ENCODE peak calls at places on chromosomes 11 and 22, in five cellular contexts. One of them, this sample, is unnamed.

GRCh38 chr11:69150175-69150574 is 5.6 kb upstream of the SMIM38 start:
- DNase-seq in suprapubic skin: no peak
- DNase-seq in NB4: no peak
- DNase-seq in transverse colon: no peak
- DNase-seq in heart left ventricle: no peak
- DNase-seq in this sample: no peak

GRCh38 chr11:133977067-133977681 is 20.4 kb upstream of the IGSF9B start:
- DNase-seq in suprapubic skin: no peak
- DNase-seq in NB4: peak; percentile 20
- DNase-seq in transverse colon: no peak
- DNase-seq in heart left ventricle: no peak
- DNase-seq in this sample: no peak

GRCh38 chr11:62573006-62573591 is 592 bp downstream of the EEF1G start:
- DNase-seq in suprapubic skin: no peak
- DNase-seq in NB4: peak; percentile 59
- DNase-seq in transverse colon: no peak
- DNase-seq in heart left ventricle: no peak
- DNase-seq in this sample: no peak

GRCh38 chr11:65695459-65696241 is 16.4 kb upstream of the KAT5 start:
- DNase-seq in suprapubic skin: no peak
- DNase-seq in NB4: no peak
- DNase-seq in transverse colon: peak; percentile 82
- DNase-seq in heart left ventricle: peak; percentile 52
- DNase-seq in this sample: no peak

GRCh38 chr11:33307984-33308383 is 50.8 kb downstream of the HIPK3 start:
- DNase-seq in suprapubic skin: no peak
- DNase-seq in NB4: no peak
- DNase-seq in transverse colon: no peak
- DNase-seq in heart left ventricle: no peak
- DNase-seq in this sample: no peak

GRCh38 chr11:112785717-112786116 is 175.5 kb upstream of the NCAM1 start:
- DNase-seq in suprapubic skin: no peak
- DNase-seq in NB4: no peak
- DNase-seq in transverse colon: no peak
- DNase-seq in heart left ventricle: peak; percentile 60
- DNase-seq in this sample: no peak

GRCh38 chr22:38124236-38124974 is 13.9 kb upstream of the BAIAP2L2 start:
- DNase-seq in suprapubic skin: no peak
- DNase-seq in NB4: no peak
- DNase-seq in transverse colon: no peak
- DNase-seq in heart left ventricle: no peak
- DNase-seq in this sample: no peak

GRCh38 chr11:79440451-79441158 is at the start of gene TENM4:
- DNase-seq in suprapubic skin: peak; percentile 68
- DNase-seq in NB4: no peak
- DNase-seq in transverse colon: peak; percentile 35
- DNase-seq in heart left ventricle: peak; percentile 65
- DNase-seq in this sample: peak; percentile 73

GRCh38 chr11:48127521-48128183 is 89.0 kb upstream of the OR4B1 start:
- DNase-seq in suprapubic skin: no peak
- DNase-seq in NB4: no peak
- DNase-seq in transverse colon: no peak
- DNase-seq in heart left ventricle: no peak
- DNase-seq in this sample: no peak

GRCh38 chr11:70538641-70539359 is 140.5 kb downstream of the CTTN start:
- DNase-seq in suprapubic skin: no peak
- DNase-seq in NB4: no peak
- DNase-seq in transverse colon: no peak
- DNase-seq in heart left ventricle: peak; percentile 8
- DNase-seq in this sample: no peak

DNA sequence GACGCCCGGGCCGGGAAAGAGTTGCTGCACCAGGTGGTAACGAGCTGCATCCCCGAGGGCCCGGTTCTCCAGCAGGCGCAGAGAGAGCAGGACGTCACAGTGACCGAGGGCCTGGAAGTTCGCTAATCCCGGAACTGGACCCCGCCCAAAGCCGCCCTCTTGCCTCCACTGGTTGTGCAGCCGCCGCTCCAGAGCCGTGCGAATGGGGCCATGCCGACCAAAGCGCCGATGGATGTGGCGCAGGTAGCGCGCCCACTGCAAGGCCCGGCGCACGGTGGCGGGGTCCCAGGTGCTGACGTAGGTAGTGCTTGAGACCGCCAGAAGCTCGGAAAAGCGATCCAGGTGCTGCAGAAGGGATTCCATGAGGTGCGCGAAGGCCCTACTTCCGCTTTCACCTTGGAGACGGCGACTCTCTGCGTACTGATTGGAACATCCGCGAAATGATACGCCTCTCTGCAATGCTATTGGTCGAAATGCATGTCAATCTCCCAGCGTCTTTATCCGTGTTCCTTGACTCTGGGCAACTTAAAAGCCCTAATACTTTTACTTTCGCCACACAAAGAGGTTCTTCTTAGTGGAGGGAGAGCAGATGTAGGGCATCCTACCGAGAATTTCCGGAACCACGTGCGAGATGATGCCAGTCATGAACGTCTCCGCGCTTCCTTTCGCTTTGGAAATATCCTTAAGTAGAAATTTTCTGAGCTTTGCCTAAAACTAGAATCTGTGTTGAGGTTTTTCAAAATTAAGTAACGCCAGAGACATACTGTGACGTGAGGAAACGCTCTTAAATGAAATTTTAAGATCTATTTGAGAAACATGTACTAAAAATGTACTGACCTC is at the start of gene FANCF:
- DNase-seq in suprapubic skin: peak; percentile 95
- DNase-seq in NB4: peak; percentile 96
- DNase-seq in transverse colon: peak; percentile 96
- DNase-seq in heart left ventricle: peak; percentile 95
- DNase-seq in this sample: peak; percentile 97
- TF ChIP-seq POLR2A in suprapubic skin: no peak
- TF ChIP-seq POLR2A in NB4: peak; percentile 38
- TF ChIP-seq POLR2A in transverse colon: peak; percentile 55
- TF ChIP-seq POLR2A in heart left ventricle: no peak
- TF ChIP-seq POLR2A in this sample: peak; percentile 31

DNA sequence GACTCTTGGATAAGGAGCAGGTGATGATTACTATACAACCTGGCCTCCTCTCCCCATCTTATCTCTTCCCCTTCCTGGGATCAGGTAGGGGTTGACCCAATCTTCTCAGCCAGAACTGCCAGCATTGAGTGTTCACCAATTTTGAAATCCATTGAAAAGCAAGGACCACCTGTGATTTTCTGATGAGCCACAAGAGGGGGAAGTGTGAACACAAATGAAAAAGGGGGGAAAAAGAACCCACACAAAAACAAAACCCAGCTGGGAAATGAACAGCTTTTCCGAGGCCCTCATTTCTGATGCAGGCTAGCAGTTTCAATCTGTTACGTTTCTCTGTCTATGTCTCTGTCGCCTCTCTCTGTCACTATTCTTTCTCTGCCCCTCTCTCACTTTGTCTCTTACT is 161.9 kb downstream of the INSC start:
- DNase-seq in suprapubic skin: no peak
- DNase-seq in NB4: peak; percentile 4
- DNase-seq in transverse colon: no peak
- DNase-seq in heart left ventricle: no peak
- DNase-seq in this sample: no peak
- TF ChIP-seq CTCF in suprapubic skin: no peak
- TF ChIP-seq CTCF in NB4: peak; percentile 27
- TF ChIP-seq CTCF in transverse colon: no peak
- TF ChIP-seq CTCF in heart left ventricle: peak; percentile 19
- TF ChIP-seq CTCF in this sample: no peak

GRCh38 chr22:36419912-36420882 is 32.4 kb upstream of the MYH9 start:
- DNase-seq in suprapubic skin: no peak
- DNase-seq in NB4: no peak
- DNase-seq in transverse colon: peak; percentile 36
- DNase-seq in heart left ventricle: peak; percentile 47
- DNase-seq in this sample: no peak

GRCh38 chr22:36422287-36423014 is 34.7 kb upstream of the MYH9 start:
- DNase-seq in suprapubic skin: no peak
- DNase-seq in NB4: peak; percentile 53
- DNase-seq in transverse colon: no peak
- DNase-seq in heart left ventricle: no peak
- DNase-seq in this sample: no peak

GRCh38 chr22:36415415-36416168 is 27.8 kb upstream of the MYH9 start:
- DNase-seq in suprapubic skin: no peak
- DNase-seq in NB4: no peak
- DNase-seq in transverse colon: no peak
- DNase-seq in heart left ventricle: no peak
- DNase-seq in this sample: no peak

GRCh38 chr22:36417281-36417686 is 29.5 kb upstream of the MYH9 start:
- DNase-seq in suprapubic skin: no peak
- DNase-seq in NB4: no peak
- DNase-seq in transverse colon: peak; percentile 82
- DNase-seq in heart left ventricle: no peak
- DNase-seq in this sample: no peak

GRCh38 chr22:36419177-36419911 is 31.6 kb upstream of the MYH9 start:
- DNase-seq in suprapubic skin: no peak
- DNase-seq in NB4: peak; percentile 80
- DNase-seq in transverse colon: peak; percentile 67
- DNase-seq in heart left ventricle: peak; percentile 61
- DNase-seq in this sample: peak; percentile 76
- TF ChIP-seq POLR2A in suprapubic skin: no peak
- TF ChIP-seq POLR2A in NB4: no peak
- TF ChIP-seq POLR2A in transverse colon: no peak
- TF ChIP-seq POLR2A in heart left ventricle: no peak
- TF ChIP-seq POLR2A in this sample: peak; percentile 32

GRCh38 chr22:40190501-40190900 is 12.8 kb downstream of the TNRC6B start:
- DNase-seq in suprapubic skin: no peak
- DNase-seq in NB4: no peak
- DNase-seq in transverse colon: no peak
- DNase-seq in heart left ventricle: peak; percentile 63
- DNase-seq in this sample: no peak

GRCh38 chr22:40189979-40190378 is 12.3 kb downstream of the TNRC6B start:
- DNase-seq in suprapubic skin: no peak
- DNase-seq in NB4: no peak
- DNase-seq in transverse colon: no peak
- DNase-seq in heart left ventricle: no peak
- DNase-seq in this sample: no peak

GRCh38 chr22:40182231-40182835 is 4.6 kb downstream of the TNRC6B start:
- DNase-seq in suprapubic skin: no peak
- DNase-seq in NB4: no peak
- DNase-seq in transverse colon: no peak
- DNase-seq in heart left ventricle: no peak
- DNase-seq in this sample: no peak

GRCh38 chr22:40183029-40183581 is 5.4 kb downstream of the TNRC6B start:
- DNase-seq in suprapubic skin: no peak
- DNase-seq in NB4: peak; percentile 58
- DNase-seq in transverse colon: peak; percentile 33
- DNase-seq in heart left ventricle: no peak
- DNase-seq in this sample: no peak

GRCh38 chr22:40187389-40187788 is 9.7 kb downstream of the TNRC6B start:
- DNase-seq in suprapubic skin: no peak
- DNase-seq in NB4: no peak
- DNase-seq in transverse colon: no peak
- DNase-seq in heart left ventricle: no peak
- DNase-seq in this sample: no peak
- TF ChIP-seq CTCF in suprapubic skin: no peak
- TF ChIP-seq CTCF in NB4: no peak
- TF ChIP-seq CTCF in transverse colon: no peak
- TF ChIP-seq CTCF in heart left ventricle: no peak
- TF ChIP-seq CTCF in this sample: no peak

DNA sequence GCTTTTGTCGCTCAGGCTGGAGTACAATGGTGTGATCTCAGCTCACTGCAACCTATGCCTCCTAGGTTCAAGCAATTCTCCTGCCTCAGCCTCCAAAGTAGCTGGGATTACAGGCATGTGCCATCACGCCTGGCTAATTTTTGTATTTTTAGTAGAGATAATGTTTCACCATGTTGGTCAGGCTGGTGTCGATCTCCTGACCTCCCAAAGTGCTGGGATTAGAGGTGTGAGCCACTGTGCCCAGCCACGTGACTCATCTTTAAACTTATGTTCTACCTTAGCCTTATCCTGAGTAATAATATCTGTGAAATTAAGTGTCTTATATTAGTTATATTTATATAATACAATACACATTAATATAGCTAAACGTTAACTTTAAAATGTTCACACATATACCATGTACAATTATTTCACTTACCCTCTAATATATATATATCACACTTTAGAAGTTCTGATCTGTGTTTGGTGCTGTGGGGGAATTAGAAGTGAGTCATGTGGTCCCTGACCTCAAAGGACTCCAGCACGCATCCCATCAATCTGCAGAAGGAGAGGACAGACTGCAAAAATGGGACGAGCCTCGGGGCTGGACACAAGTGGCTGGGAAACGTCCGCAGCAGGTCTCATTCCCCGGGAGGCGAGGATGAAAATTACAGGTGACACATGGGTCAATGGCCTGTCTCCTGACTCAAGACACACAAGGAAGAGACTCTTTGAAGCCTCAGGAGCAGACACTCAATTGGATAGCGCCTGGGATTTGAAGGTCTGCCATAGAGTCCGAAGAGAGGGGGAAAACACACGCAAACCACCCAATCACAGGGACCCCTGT is 101.4 kb upstream of the CADM1 start:
- DNase-seq in suprapubic skin: no peak
- DNase-seq in NB4: no peak
- DNase-seq in transverse colon: no peak
- DNase-seq in heart left ventricle: no peak
- DNase-seq in this sample: no peak
- TF ChIP-seq POLR2A in suprapubic skin: no peak
- TF ChIP-seq POLR2A in NB4: no peak
- TF ChIP-seq POLR2A in transverse colon: no peak
- TF ChIP-seq POLR2A in heart left ventricle: no peak
- TF ChIP-seq POLR2A in this sample: no peak

DNA sequence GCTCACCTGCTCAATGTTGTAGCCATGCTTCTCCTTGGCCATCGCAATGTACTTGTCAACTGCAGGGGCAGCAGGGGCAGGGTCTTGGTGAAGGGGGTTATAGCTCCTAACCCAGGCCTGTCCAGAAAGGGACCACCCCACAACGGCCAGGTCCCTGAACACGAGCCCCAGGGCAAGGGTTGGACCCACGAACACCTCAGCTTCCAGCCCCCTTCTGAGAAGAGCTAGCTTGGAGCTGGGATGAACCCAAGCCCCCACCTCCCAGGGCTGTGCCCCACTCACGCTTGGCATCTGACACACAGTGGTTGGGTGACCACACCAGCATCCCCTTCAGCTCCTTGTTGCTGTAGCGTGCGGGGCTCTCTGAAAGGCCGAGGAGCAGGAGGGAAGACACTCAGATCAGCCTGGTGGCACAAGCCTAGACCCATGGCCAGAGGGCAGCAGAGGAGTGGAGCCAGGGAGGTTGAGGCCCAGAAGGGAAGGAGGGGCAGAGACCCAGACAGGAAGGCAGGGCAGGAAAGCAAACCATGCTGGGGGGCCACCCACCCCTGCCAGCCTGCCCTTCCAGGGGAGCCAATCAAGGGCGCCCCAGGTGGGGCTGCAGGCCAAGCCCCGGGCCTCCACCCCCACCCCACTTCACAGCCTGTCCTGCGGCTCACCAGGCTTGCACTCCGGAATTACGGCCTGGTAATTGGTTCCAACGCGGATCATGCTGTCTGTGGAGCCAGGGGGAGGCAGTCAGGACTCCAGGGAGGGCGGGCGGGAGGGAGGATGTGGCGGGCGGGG is 1.9 kb downstream of the RCOR2 start:
- DNase-seq in suprapubic skin: no peak
- DNase-seq in NB4: peak; percentile 77
- DNase-seq in transverse colon: no peak
- DNase-seq in heart left ventricle: no peak
- DNase-seq in this sample: no peak
- TF ChIP-seq CTCF in suprapubic skin: no peak
- TF ChIP-seq CTCF in NB4: no peak
- TF ChIP-seq CTCF in transverse colon: no peak
- TF ChIP-seq CTCF in heart left ventricle: no peak
- TF ChIP-seq CTCF in this sample: no peak

GRCh38 chr11:6655020-6655789 is 404 bp downstream of the DCHS1 start:
- DNase-seq in suprapubic skin: no peak
- DNase-seq in NB4: no peak
- DNase-seq in transverse colon: no peak
- DNase-seq in heart left ventricle: no peak
- DNase-seq in this sample: peak; percentile 51
- TF ChIP-seq POLR2A in suprapubic skin: no peak
- TF ChIP-seq POLR2A in NB4: no peak
- TF ChIP-seq POLR2A in transverse colon: no peak
- TF ChIP-seq POLR2A in heart left ventricle: no peak
- TF ChIP-seq POLR2A in this sample: peak; percentile 19

This sample was measured in uterus.